ENCODE peak calls at places on chromosomes 6 and 20, in eight cellular contexts. S is memory B cell, D is lung microvascular endothelial cell, O is hepatic stellate cell, B is AG10803, E is AML-193, J is bronchial epithelial cell, Z is ACHN. K is an unnamed sample.

GRCh38 chr6:147116043-147116442 is 88.2 kb upstream of the STXBP5 start:
- DNase-seq in B (no peak), O (no peak), J (no peak), E (no peak), S (no peak), D (no peak), Z (no peak), K (no peak)

GRCh38 chr6:31663961-31664789 is 622 bp downstream of the GPANK1 start:
- DNase-seq in Z (peak), J (peak), E (no peak), D (peak), B (peak), O (peak), S (no peak), K (peak)

GRCh38 chr6:91633374-91634184 is 1046.7 kb upstream of the MAP3K7 start:
- DNase-seq in Z (no peak), O (no peak), B (no peak), E (no peak), D (no peak), J (peak), S (no peak), K (no peak)

GRCh38 chr20:58075980-58076749 is 152.3 kb downstream of the ANKRD60 start:
- DNase-seq in Z (no peak), D (peak), S (no peak), E (no peak), B (peak), J (no peak), O (no peak), K (peak)

GRCh38 chr6:146985111-146985510 is 219.1 kb upstream of the STXBP5 start:
- DNase-seq in B (no peak), D (no peak), Z (no peak), E (no peak), S (no peak), O (no peak), J (no peak), K (peak)

GRCh38 chr6:45320349-45320748 is 7.8 kb upstream of the RUNX2 start:
- DNase-seq in S (no peak), Z (no peak), B (no peak), D (no peak), E (no peak), O (no peak), J (no peak), K (no peak)

GRCh38 chr6:33886673-33887144 is 82.9 kb upstream of the MLN start:
- DNase-seq in Z (no peak), B (peak), O (peak), J (peak), S (no peak), D (peak), E (no peak), K (peak)

GRCh38 chr6:46735720-46736031 is 501 bp upstream of the PLA2G7 start:
- DNase-seq in S (no peak), Z (no peak), B (no peak), E (no peak), O (no peak), J (no peak), D (no peak), K (no peak)

GRCh38 chr20:14406495-14406894 is 69.1 kb upstream of the FLRT3 start:
- DNase-seq in Z (peak), E (no peak), D (no peak), B (peak), J (peak), S (no peak), O (no peak), K (peak)

GRCh38 chr6:23659125-23659524 is 466.9 kb upstream of the NRSN1 start:
- DNase-seq in Z (peak), D (no peak), J (peak), B (no peak), E (no peak), O (no peak), S (no peak), K (peak)

K was measured in fibroblast of lung.